ENCODE peak calls at places on chromosome 22, in five cellular contexts. B is hypothalamus, Y is retina, Z is H1, M is HEK293T. X is an unnamed sample.

GRCh38 chr22:50706481-50707125 is 31.4 kb upstream of the ACR start:
- DNase-seq in M (no peak), B (no peak), Z (no peak), Y (no peak), X (no peak)

GRCh38 chr22:20550851-20551744 is 43.7 kb downstream of the MED15 start:
- DNase-seq in Z (no peak), Y (peak), M (no peak), B (no peak), X (peak)

GRCh38 chr22:47564651-47565050 is 802.2 kb downstream of the TBC1D22A start:
- DNase-seq in B (no peak), M (no peak), Y (peak), Z (no peak), X (no peak)

GRCh38 chr22:46021577-46021976 is 44.6 kb upstream of the WNT7B start:
- DNase-seq in Z (no peak), B (no peak), Y (no peak), M (no peak), X (no peak)

GRCh38 chr22:25749420-25750169 is 7.6 kb downstream of the MYO18B start:
- DNase-seq in Z (no peak), B (no peak), Y (no peak), M (no peak), X (no peak)

GRCh38 chr22:37909756-37910155 is 3.7 kb downstream of the MICALL1 start:
- DNase-seq in M (no peak), Y (no peak), Z (no peak), B (no peak), X (no peak)

GRCh38 chr22:19579880-19580279 is 55.7 kb upstream of the CLDN5 start:
- DNase-seq in Z (no peak), B (no peak), M (no peak), Y (no peak), X (no peak)

GRCh38 chr22:50627914-50628542 is at the start of gene ARSA:
- DNase-seq in Y (peak), M (peak), B (peak), Z (no peak), X (peak)

GRCh38 chr22:32661296-32661695 is 140.2 kb upstream of the TIMP3 start:
- DNase-seq in Y (no peak), B (no peak), Z (peak), M (no peak), X (peak)

GRCh38 chr22:43861529-43861928 is 784 bp downstream of the SULT4A1 start:
- DNase-seq in B (no peak), Z (no peak), Y (no peak), M (no peak), X (no peak)

GRCh38 chr22:26168934-26169311 is 339 bp upstream of the SEZ6L start:
- DNase-seq in B (no peak), Z (no peak), Y (peak), M (no peak), X (no peak)

GRCh38 chr22:46090631-46091201 is 59.6 kb upstream of the PPARA start:
- DNase-seq in M (no peak), B (no peak), Y (no peak), Z (no peak), X (no peak)

GRCh38 chr22:35839811-35840739 is 122.4 kb downstream of the APOL5 start:
- DNase-seq in Y (peak), Z (peak), B (no peak), M (peak), X (peak)

GRCh38 chr22:27919943-27920755 is 1.1 kb upstream of the PITPNB start:
- DNase-seq in Z (no peak), B (no peak), M (peak), Y (no peak), X (peak)

GRCh38 chr22:44732017-44732561 is 20.3 kb upstream of the ARHGAP8 start:
- DNase-seq in Y (no peak), B (no peak), Z (no peak), M (no peak), X (no peak)

GRCh38 chr22:27839261-27839660 is 37.7 kb upstream of the MN1 start:
- DNase-seq in M (no peak), Z (no peak), B (no peak), Y (no peak), X (no peak)

GRCh38 chr22:29213481-29213880 is 7.8 kb downstream of the EMID1 start:
- DNase-seq in M (no peak), Y (no peak), Z (no peak), B (no peak), X (no peak)

GRCh38 chr22:30747493-30747892 is 52.8 kb downstream of the OSBP2 start:
- DNase-seq in Y (no peak), M (no peak), Z (no peak), B (no peak), X (no peak)

GRCh38 chr22:46129390-46130041 is 20.8 kb upstream of the PPARA start:
- DNase-seq in B (no peak), Y (no peak), M (no peak), Z (no peak), X (no peak)

X was measured in epithelial cell of esophagus.